ENCODE peak calls at places on chromosome 18, in five cellular contexts. I, P, L, F and J are unnamed samples. For H3K4me1, the result is how much of the 10 kb centered on the place peaks cover.

GRCh38 chr18:44973282-44973681 is 292.6 kb downstream of the SETBP1 start:
- DNase-seq in F (peak), I (no peak), P (no peak), L (peak), J (no peak)

GRCh38 chr18:70491734-70492348 is 203.0 kb downstream of the SOCS6 start:
- DNase-seq in L (peak), F (peak), I (peak), P (peak), J (peak)

GRCh38 chr18:61896767-61897166 is 4.0 kb upstream of the RNF152 start:
- DNase-seq in F (peak), I (no peak), L (no peak), P (peak), J (peak)

GRCh38 chr18:60656563-60656962 is 284.0 kb upstream of the MC4R start:
- DNase-seq in I (no peak), L (no peak), P (no peak), F (no peak), J (no peak)

GRCh38 chr18:13562494-13563029 is 163.8 kb downstream of the FAM210A start:
- DNase-seq in P (no peak), L (no peak), F (no peak), I (no peak), J (no peak)

GRCh38 chr18:52341617-52342381 is 1.8 kb downstream of the DCC start:
- DNase-seq in P (peak), L (peak), F (no peak), I (no peak), J (peak)

GRCh38 chr18:58776084-58776483 is 88.6 kb upstream of the ZNF532 start:
- DNase-seq in L (no peak), P (no peak), F (no peak), I (no peak), J (no peak)

GRCh38 chr18:72223733-72224132 is 320.4 kb downstream of the CBLN2 start:
- DNase-seq in I (no peak), F (no peak), L (no peak), P (no peak), J (no peak)

GRCh38 chr18:74244554-74244953 is 47.2 kb downstream of the CYB5A start:
- DNase-seq in F (no peak), P (no peak), I (no peak), L (no peak), J (no peak)

GRCh38 chr18:26549486-26550435 is 1.4 kb upstream of the KCTD1 start:
- DNase-seq in P (peak), I (peak), L (peak), F (peak), J (peak)

GRCh38 chr18:59233017-59233410 is 13.1 kb downstream of the GRP start:
- DNase-seq in F (no peak), I (peak), L (no peak), P (peak), J (no peak)

GRCh38 chr18:50113726-50114125 is 81.2 kb downstream of the MYO5B start:
- DNase-seq in L (no peak), P (no peak), F (no peak), I (no peak), J (no peak)

GRCh38 chr18:33924576-33924975 is 300.1 kb downstream of the NOL4 start:
- DNase-seq in I (no peak), P (no peak), L (no peak), F (no peak), J (no peak)

GRCh38 chr18:21803495-21803894 is 62.9 kb downstream of the MIB1 start:
- DNase-seq in P (peak), F (no peak), L (no peak), I (no peak), J (no peak)

GRCh38 chr18:33916200-33916599 is 308.5 kb downstream of the NOL4 start:
- DNase-seq in P (no peak), F (no peak), I (peak), L (no peak), J (no peak)

GRCh38 chr18:56495884-56496283 is 142.5 kb downstream of the TXNL1 start:
- DNase-seq in P (no peak), F (no peak), L (no peak), I (no peak), J (no peak)

GRCh38 chr18:51251625-51252024 is 54.1 kb upstream of the MEX3C start:
- DNase-seq in L (no peak), I (no peak), P (no peak), F (no peak), J (no peak)

GRCh38 chr18:2644535-2644934 is 11.0 kb upstream of the SMCHD1 start:
- DNase-seq in I (no peak), L (no peak), P (no peak), F (no peak), J (no peak)

GRCh38 chr18:58580623-58581022 is 48.3 kb downstream of the ALPK2 start:
- DNase-seq in P (peak), I (no peak), F (no peak), L (peak), J (no peak)

GRCh38 chr18:43935051-43935412 is 657.7 kb upstream of the SYT4 start:
- DNase-seq in P (peak), I (no peak), L (no peak), F (peak), J (peak)

GRCh38 chr18:63823516-63824219 is 48.5 kb downstream of the SERPINB7 start:
- DNase-seq in F (peak), P (peak), I (peak), L (no peak), J (no peak)

GRCh38 chr18:44937985-44938384 is 257.3 kb downstream of the SETBP1 start:
- DNase-seq in F (no peak), I (no peak), L (no peak), P (no peak), J (no peak)

GRCh38 chr18:3715223-3716080 is 265.5 kb downstream of the TGIF1 start:
- DNase-seq in L (no peak), P (no peak), I (no peak), F (no peak), J (no peak)

GRCh38 chr18:961644-962355 is 57.1 kb downstream of the ADCYAP1 start:
- DNase-seq in P (peak), F (peak), I (peak), L (peak), J (peak)

GRCh38 chr18:21203096-21203495 is 38.9 kb upstream of the GREB1L start:
- DNase-seq in P (no peak), F (no peak), L (no peak), I (peak), J (no peak)

GRCh38 chr18:57023483-57023882 is 123.4 kb upstream of the BOD1L2 start:
- DNase-seq in L (no peak), P (no peak), I (no peak), F (no peak), J (no peak)

GRCh38 chr18:27901424-27902226 is 275.3 kb downstream of the CDH2 start:
- DNase-seq in F (no peak), I (no peak), P (no peak), L (no peak), J (no peak)

GRCh38 chr18:37540424-37541121 is 25.0 kb downstream of the CELF4 start:
- DNase-seq in L (no peak), P (no peak), I (no peak), F (no peak), J (no peak)

GRCh38 chr18:55694291-55694690 is 106.3 kb upstream of the TCF4 start:
- DNase-seq in L (no peak), F (no peak), I (peak), P (peak), J (peak)

GRCh38 chr18:58929206-58929605 is 64.5 kb downstream of the ZNF532 start:
- DNase-seq in P (no peak), F (no peak), I (no peak), L (no peak), J (no peak)

GRCh38 chr18:58051765-58052460 is 7.9 kb downstream of the NEDD4L start:
- DNase-seq in P (peak), I (peak), L (no peak), F (peak), J (no peak)

GRCh38 chr18:55588001-55588875 is at the start of gene TCF4:
- DNase-seq in I (peak), L (peak), F (peak), P (peak), J (peak)

GRCh38 chr18:32343634-32344033 is 127.0 kb downstream of the GAREM1 start:
- DNase-seq in L (no peak), F (no peak), I (no peak), P (no peak), J (no peak)

GRCh38 chr18:25055076-25055475 is 296.9 kb downstream of the ZNF521 start:
- DNase-seq in I (peak), L (no peak), P (peak), F (peak), J (no peak)

GRCh38 chr18:70421471-70421870 is 132.6 kb downstream of the SOCS6 start:
- DNase-seq in I (peak), F (peak), P (peak), L (peak), J (no peak)

GRCh38 chr18:74745658-74746403 is 148.2 kb downstream of the ZNF407 start:
- DNase-seq in P (peak), I (peak), L (peak), F (peak), J (peak)

GRCh38 chr18:76968073-76968472 is 145.7 kb downstream of the ZNF236 start:
- DNase-seq in I (no peak), F (no peak), P (no peak), L (no peak), J (no peak)
- H3K4me2 ChIP-seq in I (no peak), F (no peak), P (no peak), L (no peak), J (no peak)

DNA sequence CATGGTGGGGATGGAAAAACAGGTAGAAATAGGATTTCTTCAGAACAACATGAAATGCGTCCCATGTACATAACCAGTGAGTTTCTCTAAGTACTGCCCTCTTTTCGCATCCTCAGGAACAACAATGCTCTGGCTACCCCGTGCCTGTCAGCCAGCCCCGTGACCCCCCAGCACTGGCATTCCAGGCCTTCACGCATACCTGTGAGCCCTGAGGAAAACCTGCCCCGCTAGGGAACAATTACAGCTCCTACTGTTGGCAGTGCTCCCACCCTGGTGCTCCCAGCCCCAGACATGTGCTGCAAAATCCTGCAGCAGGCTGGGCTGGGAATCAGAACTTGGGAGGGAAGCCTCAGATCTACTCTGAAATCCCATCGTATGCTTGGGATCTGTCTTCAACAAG is 9.1 kb downstream of the SMAD7 start:
- DNase-seq in L (no peak), P (peak), I (no peak), F (peak), J (no peak)
- H3K4me1 ChIP-seq in L (half or more), P (half or more), I (under half), F (half or more), J (half or more)

GRCh38 chr18:23193727-23194126 is 58.4 kb downstream of the CABLES1 start:
- DNase-seq in I (no peak), F (no peak), P (no peak), L (no peak), J (no peak)

GRCh38 chr18:23194969-23195957 is 60.0 kb downstream of the CABLES1 start:
- DNase-seq in L (no peak), P (no peak), F (no peak), I (no peak), J (no peak)

GRCh38 chr18:23191952-23192662 is 56.8 kb downstream of the CABLES1 start:
- DNase-seq in P (peak), F (peak), L (no peak), I (peak), J (peak)

GRCh38 chr18:23196119-23197004 is 61.1 kb downstream of the CABLES1 start:
- DNase-seq in I (no peak), P (no peak), L (no peak), F (no peak), J (peak)

DNA sequence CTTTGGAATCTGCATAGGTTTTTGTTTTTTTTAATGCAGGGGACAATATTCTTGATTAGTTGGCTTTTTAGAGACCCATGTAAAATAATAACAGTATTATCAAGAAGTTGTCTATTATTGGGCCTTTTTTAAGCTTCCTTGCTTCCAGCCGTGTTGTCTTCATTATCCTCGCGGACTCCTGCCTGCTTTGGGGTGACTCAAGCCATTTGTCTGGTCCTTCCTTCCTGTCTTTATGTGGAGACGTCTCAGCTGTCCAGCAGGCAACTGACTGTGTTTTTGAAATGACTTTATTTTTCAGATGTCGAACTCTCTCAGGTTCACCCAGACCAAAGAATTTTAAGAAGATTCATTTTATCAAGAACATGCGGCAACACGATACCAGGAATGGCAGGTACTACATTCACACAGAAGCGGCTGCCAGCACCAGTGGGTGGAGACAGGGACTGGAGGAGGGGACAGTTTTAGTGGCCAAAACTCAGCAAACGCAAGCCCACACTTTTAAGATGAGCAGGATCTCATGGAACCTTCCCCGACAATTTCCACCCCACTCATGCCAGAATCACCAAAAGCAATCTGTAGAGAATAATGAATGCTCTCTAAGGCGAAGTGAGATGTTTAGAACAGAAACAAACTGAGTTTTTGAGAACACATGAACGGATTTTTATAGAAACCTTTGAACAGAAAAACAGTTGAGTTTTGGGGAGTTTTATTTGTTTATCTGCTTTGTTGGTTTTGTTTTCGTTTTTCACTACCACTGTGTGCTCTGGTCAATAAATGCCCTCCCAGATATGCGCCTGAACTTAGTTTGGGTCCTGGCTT is 59.1 kb downstream of the CABLES1 start:
- DNase-seq in P (peak), F (peak), I (no peak), L (no peak), J (no peak)
- H3K4me2 ChIP-seq in P (peak), F (peak), I (no peak), L (no peak), J (peak)

GRCh38 chr18:67518566-67518965 is 2.0 kb upstream of the DSEL start:
- DNase-seq in I (no peak), F (no peak), L (no peak), P (no peak), J (no peak)
- H3K4me1 ChIP-seq in I (under half), F (under half), L (under half), P (under half), J (under half)

DNA sequence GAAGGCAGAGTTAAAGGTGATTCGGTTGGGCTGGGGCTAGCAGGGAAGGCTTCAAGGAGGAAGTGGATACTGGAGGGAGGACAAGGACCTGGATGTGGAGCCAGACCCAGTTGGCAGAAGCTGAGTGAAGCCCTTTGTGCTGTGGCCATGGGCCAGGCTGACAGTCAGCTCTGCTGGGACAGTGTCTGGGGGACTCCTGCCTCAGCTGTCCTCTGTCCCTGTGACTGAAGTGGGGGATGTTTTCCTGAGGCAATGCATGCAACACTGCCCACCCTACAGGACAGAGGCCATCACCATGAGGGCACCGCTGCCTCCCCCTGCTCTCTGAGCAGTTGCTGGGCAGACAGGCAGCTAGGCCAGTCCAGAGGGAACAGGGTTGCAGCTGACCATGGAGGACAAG is 40.0 kb downstream of the ST8SIA5 start:
- DNase-seq in L (no peak), P (no peak), F (no peak), I (no peak), J (no peak)
- H3K4me2 ChIP-seq in L (no peak), P (no peak), F (no peak), I (no peak), J (no peak)

GRCh38 chr18:10060469-10060782 is 146.6 kb downstream of the VAPA start:
- DNase-seq in F (no peak), I (no peak), L (no peak), P (no peak), J (no peak)
- H3K4me1 ChIP-seq in F (under half), I (under half), L (under half), P (under half), J (under half)

GRCh38 chr18:79418236-79418635 is 22.5 kb downstream of the NFATC1 start:
- DNase-seq in I (no peak), F (no peak), P (no peak), L (no peak), J (no peak)
- H3K4me2 ChIP-seq in I (no peak), F (no peak), P (no peak), L (no peak), J (no peak)

GRCh38 chr18:7157760-7158159 is 40.2 kb upstream of the LAMA1 start:
- DNase-seq in L (no peak), P (no peak), I (no peak), F (no peak), J (peak)

GRCh38 chr18:7152485-7152884 is 34.9 kb upstream of the LAMA1 start:
- DNase-seq in L (no peak), I (no peak), P (peak), F (no peak), J (peak)

GRCh38 chr18:7155887-7156286 is 38.3 kb upstream of the LAMA1 start:
- DNase-seq in L (no peak), I (no peak), F (no peak), P (no peak), J (no peak)

GRCh38 chr18:7158201-7158600 is 40.6 kb upstream of the LAMA1 start:
- DNase-seq in I (peak), F (no peak), P (peak), L (no peak), J (peak)

GRCh38 chr18:7155092-7155491 is 37.5 kb upstream of the LAMA1 start:
- DNase-seq in F (no peak), P (no peak), L (no peak), I (no peak), J (no peak)
- H3K4me1 ChIP-seq in F (under half), P (under half), L (under half), I (under half), J (under half)

DNA sequence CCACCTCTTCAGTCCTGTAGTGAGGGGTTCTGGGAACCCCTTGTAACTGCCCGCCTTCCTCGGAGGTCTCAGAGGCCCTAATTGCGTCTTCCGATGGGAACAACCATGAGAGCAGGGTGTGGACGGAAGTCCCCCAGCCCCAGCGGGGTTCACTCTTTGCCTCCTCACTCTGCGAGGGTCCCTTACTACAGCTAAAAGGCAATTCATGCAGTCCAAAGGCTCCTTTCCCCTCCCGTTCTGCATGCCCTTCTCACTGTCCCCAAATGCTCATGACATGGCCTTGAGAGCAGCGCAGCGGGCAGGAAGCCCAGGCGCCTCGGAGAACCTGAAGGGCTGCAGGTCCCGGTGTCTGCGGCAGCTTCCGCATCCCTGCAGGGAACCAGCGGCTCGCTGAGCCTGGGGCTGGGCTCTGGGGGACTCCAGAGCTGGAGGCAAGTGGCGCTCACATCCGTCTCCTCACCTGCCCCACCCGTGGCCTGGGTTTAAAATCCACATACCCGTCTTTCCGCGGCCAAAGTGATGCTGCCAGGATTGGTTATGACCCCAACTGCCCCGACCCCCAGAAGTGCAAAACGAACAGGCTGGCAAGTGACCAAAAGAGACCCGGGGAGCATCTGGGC is 534 bp upstream of the CIDEA start:
- DNase-seq in P (no peak), F (no peak), I (no peak), L (no peak), J (no peak)
- H3K4me2 ChIP-seq in P (peak), F (peak), I (no peak), L (peak), J (peak)